ENCODE peak calls at places on chromosome 7, in four cellular contexts. I, N, Q and L are unnamed samples. For H3K27me3, the result is how much of the 10 kb centered on the place peaks cover.

GRCh38 chr7:3075441-3075840 is 31.8 kb upstream of the CARD11 start:
- DNase-seq in I (no peak), N (no peak), Q (no peak), L (no peak)

GRCh38 chr7:3138992-3139391 is 95.3 kb upstream of the CARD11 start:
- DNase-seq in I (no peak), N (no peak), Q (no peak), L (no peak)

GRCh38 chr7:96177353-96177752 is 144.5 kb downstream of the SLC25A13 start:
- DNase-seq in I (no peak), N (no peak), Q (no peak), L (no peak)

GRCh38 chr7:43240565-43240964 is 128.1 kb downstream of the HECW1 start:
- DNase-seq in I (no peak), N (no peak), Q (no peak), L (no peak)

GRCh38 chr7:153193144-153193595 is 433.6 kb downstream of the ACTR3B start:
- DNase-seq in I (no peak), N (no peak), Q (peak), L (no peak)

GRCh38 chr7:134470864-134471263 is 12.0 kb upstream of the AKR1B1 start:
- DNase-seq in I (no peak), N (no peak), Q (no peak), L (no peak)

GRCh38 chr7:123041085-123041484 is 45.6 kb upstream of the TAS2R16 start:
- DNase-seq in I (no peak), N (no peak), Q (no peak), L (no peak)

GRCh38 chr7:120272261-120272895 is 597 bp upstream of the KCND2 start:
- DNase-seq in I (peak), N (no peak), Q (peak), L (no peak)

GRCh38 chr7:139842414-139843210 is 13.5 kb downstream of the TBXAS1 start:
- DNase-seq in I (peak), N (no peak), Q (no peak), L (no peak)

GRCh38 chr7:30062587-30062986 is 34.4 kb downstream of the PLEKHA8 start:
- DNase-seq in I (no peak), N (no peak), Q (peak), L (no peak)

GRCh38 chr7:27917774-27918314 is 177.9 kb downstream of the TAX1BP1 start:
- DNase-seq in I (no peak), N (no peak), Q (no peak), L (no peak)

GRCh38 chr7:44325181-44325671 is at the start of gene CAMK2B:
- DNase-seq in I (no peak), N (no peak), Q (no peak), L (no peak)

GRCh38 chr7:101936612-101937231 is 119.3 kb downstream of the CUX1 start:
- DNase-seq in I (no peak), N (no peak), Q (no peak), L (no peak)

GRCh38 chr7:76063525-76063924 is 15.6 kb downstream of the MDH2 start:
- DNase-seq in I (no peak), N (no peak), Q (no peak), L (no peak)

GRCh38 chr7:74569501-74570075 is 87.9 kb upstream of the GTF2I start:
- DNase-seq in I (no peak), N (no peak), Q (no peak), L (no peak)

GRCh38 chr7:43593010-43593409 is 10.1 kb downstream of the STK17A start:
- DNase-seq in I (no peak), N (no peak), Q (no peak), L (no peak)

GRCh38 chr7:76428868-76429805 is 4.4 kb downstream of the ZP3 start:
- DNase-seq in I (no peak), N (no peak), Q (no peak), L (no peak)

GRCh38 chr7:77537595-77538185 is 595 bp downstream of the PTPN12 start:
- DNase-seq in I (no peak), N (peak), Q (peak), L (no peak)

GRCh38 chr7:6558837-6559236 is 7.6 kb upstream of the GRID2IP start:
- DNase-seq in I (no peak), N (no peak), Q (no peak), L (no peak)

GRCh38 chr7:128673571-128673970 is 1.5 kb downstream of the GARIN1A start:
- DNase-seq in I (no peak), N (no peak), Q (no peak), L (no peak)

GRCh38 chr7:128671992-128672391 is at the start of gene GARIN1A:
- DNase-seq in I (no peak), N (no peak), Q (no peak), L (no peak)

GRCh38 chr7:128676665-128677064 is 4.6 kb downstream of the GARIN1A start:
- DNase-seq in I (no peak), N (no peak), Q (no peak), L (no peak)

DNA sequence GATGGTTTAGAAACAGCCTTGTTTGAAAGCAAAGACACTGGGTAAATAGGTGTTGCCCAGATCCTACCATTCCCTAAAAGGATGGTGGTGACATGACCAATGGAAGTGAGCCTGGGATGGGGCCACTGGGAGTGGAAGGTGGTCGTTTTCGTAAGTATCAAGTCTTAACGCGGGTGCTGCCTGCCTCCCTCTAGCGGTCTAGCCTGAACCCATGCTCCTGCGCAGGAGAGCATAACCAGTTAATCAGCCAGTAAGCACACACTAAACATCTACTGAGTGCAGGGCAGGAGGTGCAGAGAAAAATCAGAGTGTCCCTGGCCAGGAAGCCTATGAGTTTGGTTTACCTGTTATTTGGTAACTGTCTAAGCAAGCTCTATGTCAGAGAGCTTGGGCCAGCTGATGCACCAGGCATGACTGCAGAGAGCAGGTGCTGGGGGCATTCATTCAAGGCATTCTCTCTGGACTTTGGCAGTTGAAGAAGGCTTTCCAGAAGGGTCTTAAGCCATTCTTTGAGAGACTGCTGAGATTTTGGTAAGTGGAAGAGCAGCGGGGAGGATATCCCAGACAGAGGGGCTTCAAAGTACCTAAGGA is 930 bp downstream of the GARIN1A start:
- DNase-seq in I (no peak), N (no peak), Q (no peak), L (no peak)
- TF ChIP-seq CTCF in I (peak), N (no peak), Q (no peak), L (peak)

GRCh38 chr7:50745835-50746234 is 36.9 kb downstream of the GRB10 start:
- DNase-seq in I (no peak), N (no peak), Q (no peak), L (no peak)
- H3K4me3 ChIP-seq in I (no peak), N (no peak), Q (no peak), L (no peak)

DNA sequence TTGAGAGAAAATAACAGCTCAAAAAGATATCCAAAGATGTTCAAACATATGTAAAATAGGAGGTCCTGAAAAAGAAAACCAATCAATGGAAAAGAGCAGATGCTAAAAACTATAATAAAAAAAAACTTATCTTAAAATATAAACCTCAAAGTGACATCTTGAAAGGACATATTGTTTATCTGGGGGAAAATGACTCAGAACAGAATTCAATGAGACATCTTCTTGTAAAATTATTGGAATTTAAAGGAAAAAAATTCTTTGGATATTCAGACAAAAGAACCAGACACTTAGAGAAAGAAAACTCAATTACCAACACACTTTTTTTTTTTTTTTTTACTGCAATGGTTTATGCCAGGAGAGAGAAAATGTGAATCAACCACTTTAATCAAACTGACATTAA is 58.9 kb downstream of the NAMPT start:
- DNase-seq in I (no peak), N (no peak), Q (no peak), L (peak)
- H3K27me3 ChIP-seq in I (under half), N (under half), Q (under half), L (under half)

GRCh38 chr7:45584261-45585210 is 10.4 kb downstream of the ADCY1 start:
- DNase-seq in I (no peak), N (no peak), Q (no peak), L (no peak)
- TF ChIP-seq CTCF in I (no peak), N (no peak), Q (no peak), L (no peak)

DNA sequence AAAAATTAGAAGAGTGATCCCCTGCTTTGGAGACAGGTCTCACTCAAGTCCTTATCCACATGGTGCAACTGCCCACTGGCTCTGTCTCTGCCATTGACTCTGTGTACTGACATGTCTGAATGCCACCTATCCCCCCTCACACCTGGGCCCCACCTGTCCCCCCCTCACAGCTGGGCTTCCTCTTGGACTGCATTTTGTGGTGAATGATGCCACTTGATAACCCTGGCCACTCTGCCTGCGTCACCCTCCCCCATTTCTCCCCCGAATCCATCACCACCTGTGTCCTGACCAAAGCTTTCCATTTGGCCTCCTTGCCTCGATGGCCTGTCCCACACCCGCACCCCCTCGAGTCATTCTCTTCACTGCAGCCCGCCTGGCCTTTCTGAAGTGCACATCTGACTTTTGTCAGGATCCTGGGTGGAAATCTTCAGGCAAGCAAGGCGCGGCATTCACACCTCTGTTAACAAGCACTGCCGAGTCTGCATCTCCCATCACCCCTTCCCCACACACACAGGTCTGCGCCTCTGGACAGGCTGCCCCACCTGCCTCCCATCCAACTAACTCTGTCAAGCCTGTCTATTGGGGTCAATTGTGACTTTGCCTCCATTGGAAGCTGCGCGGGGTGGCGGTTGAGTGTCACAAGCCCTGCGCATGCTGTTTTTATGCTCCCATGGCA is 175.3 kb upstream of the KLF14 start:
- DNase-seq in I (no peak), N (no peak), Q (no peak), L (no peak)
- H3K4me3 ChIP-seq in I (peak), N (no peak), Q (no peak), L (peak)

GRCh38 chr7:12397671-12398070 is 6.0 kb downstream of the VWDE start:
- DNase-seq in I (no peak), N (no peak), Q (no peak), L (no peak)

GRCh38 chr7:12389089-12389700 is 14.5 kb downstream of the VWDE start:
- DNase-seq in I (peak), N (peak), Q (peak), L (peak)

GRCh38 chr7:12386237-12386839 is 17.3 kb downstream of the VWDE start:
- DNase-seq in I (no peak), N (no peak), Q (no peak), L (no peak)

GRCh38 chr7:12391922-12392615 is 11.6 kb downstream of the VWDE start:
- DNase-seq in I (no peak), N (no peak), Q (no peak), L (no peak)
- H3K27me3 ChIP-seq in I (under half), N (under half), Q (under half), L (under half)

GRCh38 chr7:32360127-32360526 is 130.1 kb downstream of the LSM5 start:
- DNase-seq in I (no peak), N (no peak), Q (no peak), L (no peak)

DNA sequence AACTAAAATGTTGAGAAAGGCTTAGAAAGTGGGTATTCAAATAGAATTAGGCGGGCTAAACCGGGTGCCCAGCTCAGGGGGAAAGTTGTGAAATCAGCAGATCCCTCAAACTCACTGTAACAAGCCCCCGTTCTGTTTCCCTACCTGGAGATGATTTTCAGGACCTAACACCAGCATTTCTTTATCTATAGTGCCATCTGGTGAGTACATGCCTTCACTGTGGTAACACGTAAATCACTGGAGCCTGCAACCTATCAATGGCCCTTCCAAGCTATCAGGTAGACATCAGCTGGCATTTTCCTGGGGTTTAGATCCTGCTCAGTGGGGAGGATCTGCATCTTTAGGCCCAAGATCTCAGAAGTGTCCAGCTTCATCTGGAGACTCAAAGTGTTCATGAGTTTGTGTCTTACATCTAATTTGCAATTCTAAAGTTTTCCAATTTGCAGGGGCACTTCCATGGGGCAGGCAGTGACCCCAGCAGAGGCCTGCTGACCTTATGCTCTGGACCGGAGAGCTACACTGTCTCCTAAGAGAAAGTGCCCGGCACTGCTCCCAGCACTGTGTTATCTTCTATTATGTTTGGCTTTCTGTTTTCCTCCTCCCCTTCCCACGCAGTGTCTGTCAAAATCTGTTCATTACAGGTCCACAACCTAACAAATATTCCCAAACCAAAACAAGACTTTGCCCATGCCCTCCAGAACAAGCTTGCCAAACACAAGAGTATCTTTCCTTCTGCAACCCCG is 132.5 kb downstream of the LSM5 start:
- DNase-seq in I (no peak), N (no peak), Q (no peak), L (no peak)
- TF ChIP-seq CTCF in I (no peak), N (no peak), Q (no peak), L (no peak)

GRCh38 chr7:241513-241912 is 48.5 kb upstream of the FOXL3 start:
- DNase-seq in I (no peak), N (no peak), Q (no peak), L (no peak)
- H3K4me3 ChIP-seq in I (no peak), N (no peak), Q (no peak), L (no peak)